ENCODE peak calls at places on chromosome 2, in six cellular contexts. Q, U, J, K, R and P are unnamed samples.

GRCh38 chr2:144140896-144141295 is 379.0 kb downstream of the ZEB2 start:
- DNase-seq in Q (no peak), J (no peak), U (no peak), R (no peak), K (no peak), P (no peak)

GRCh38 chr2:159921752-159922404 is 123.9 kb upstream of the CD302 start:
- DNase-seq in Q (peak), J (no peak), U (peak), K (peak), R (no peak), P (no peak)

GRCh38 chr2:117631546-117631945 is 182.9 kb upstream of the DDX18 start:
- DNase-seq in Q (no peak), J (no peak), K (no peak), U (no peak), R (no peak), P (no peak)

GRCh38 chr2:12014088-12014960 is 267.9 kb downstream of the LPIN1 start:
- DNase-seq in Q (no peak), U (no peak), K (no peak), R (no peak), J (peak), P (no peak)

GRCh38 chr2:197599285-197599965 is 76.0 kb downstream of the RFTN2 start:
- DNase-seq in K (peak), U (no peak), Q (no peak), J (no peak), R (no peak), P (no peak)

GRCh38 chr2:26849056-26850001 is 1.4 kb downstream of the DPYSL5 start:
- DNase-seq in R (no peak), K (peak), U (no peak), J (no peak), Q (no peak), P (peak)

GRCh38 chr2:230042195-230042594 is 26.5 kb downstream of the SLC16A14 start:
- DNase-seq in U (no peak), Q (no peak), K (no peak), J (no peak), R (no peak), P (no peak)

GRCh38 chr2:161316686-161317085 is 8.5 kb downstream of the PSMD14 start:
- DNase-seq in J (no peak), Q (no peak), U (no peak), R (no peak), K (no peak), P (no peak)

GRCh38 chr2:142515493-142515892 is 362.0 kb upstream of the KYNU start:
- DNase-seq in J (no peak), K (no peak), R (no peak), U (no peak), Q (no peak), P (peak)

GRCh38 chr2:172693037-172693436 is 42.6 kb upstream of the RAPGEF4 start:
- DNase-seq in R (no peak), U (peak), Q (peak), J (peak), K (peak), P (no peak)

GRCh38 chr2:145411493-145411892 is 891.6 kb upstream of the ZEB2 start:
- DNase-seq in R (no peak), Q (no peak), J (no peak), U (no peak), K (peak), P (no peak)

GRCh38 chr2:51723716-51724115 is 691.8 kb upstream of the NRXN1 start:
- DNase-seq in J (no peak), R (no peak), K (no peak), Q (no peak), U (no peak), P (no peak)

GRCh38 chr2:170744248-170745002 is 25.8 kb upstream of the ERICH2 start:
- DNase-seq in K (no peak), U (no peak), R (no peak), Q (no peak), J (no peak), P (no peak)

GRCh38 chr2:118855451-118856279 is 8.2 kb upstream of the EN1 start:
- DNase-seq in U (peak), R (peak), J (no peak), Q (peak), K (peak), P (no peak)

GRCh38 chr2:111975053-111975552 is 76.7 kb downstream of the MERTK start:
- DNase-seq in U (no peak), K (no peak), R (no peak), J (peak), Q (peak), P (no peak)

GRCh38 chr2:105055613-105056012 is 17.7 kb downstream of the MRPS9 start:
- DNase-seq in U (no peak), Q (no peak), J (no peak), K (no peak), R (no peak), P (no peak)

GRCh38 chr2:231387904-231388724 is 7.4 kb upstream of the B3GNT7 start:
- DNase-seq in K (no peak), J (no peak), Q (peak), U (no peak), R (peak), P (no peak)

GRCh38 chr2:157936464-157936863 is 60.3 kb upstream of the ACVR1 start:
- DNase-seq in Q (no peak), K (no peak), J (no peak), R (no peak), U (no peak), P (no peak)

GRCh38 chr2:72955188-72956049 is 38.1 kb downstream of the EMX1 start:
- DNase-seq in R (no peak), K (no peak), U (no peak), Q (no peak), J (no peak), P (no peak)

GRCh38 chr2:27498975-27499374 is 2.3 kb downstream of the GCKR start:
- DNase-seq in R (no peak), U (no peak), J (no peak), K (no peak), Q (no peak), P (no peak)

GRCh38 chr2:25521665-25522387 is 151.6 kb downstream of the DTNB start:
- DNase-seq in J (no peak), U (no peak), K (no peak), R (no peak), Q (no peak), P (no peak)

GRCh38 chr2:64913357-64913869 is 75.8 kb upstream of the SLC1A4 start:
- DNase-seq in Q (peak), R (no peak), K (peak), U (no peak), J (no peak), P (no peak)

GRCh38 chr2:179454443-179455218 is 190.0 kb upstream of the SESTD1 start:
- DNase-seq in K (no peak), U (no peak), Q (no peak), J (no peak), R (no peak), P (no peak)

GRCh38 chr2:149094217-149095015 is 55.9 kb downstream of the LYPD6B start:
- DNase-seq in K (no peak), R (no peak), J (peak), Q (no peak), U (no peak), P (no peak)

GRCh38 chr2:238499731-238500570 is 73.2 kb downstream of the ASB1 start:
- DNase-seq in J (no peak), Q (peak), K (no peak), U (no peak), R (no peak), P (no peak)

GRCh38 chr2:17517481-17518211 is 594 bp downstream of the RAD51AP2 start:
- DNase-seq in K (no peak), R (no peak), U (no peak), Q (no peak), J (no peak), P (no peak)

GRCh38 chr2:231781798-231782726 is 980 bp upstream of the PDE6D start:
- DNase-seq in J (no peak), K (no peak), R (no peak), Q (no peak), U (no peak), P (no peak)

GRCh38 chr2:134379722-134380121 is 125.8 kb downstream of the MGAT5 start:
- DNase-seq in J (no peak), U (no peak), Q (no peak), R (no peak), K (no peak), P (no peak)

GRCh38 chr2:137857871-137858270 is 106.4 kb upstream of the HNMT start:
- DNase-seq in J (no peak), U (no peak), R (no peak), Q (no peak), K (no peak), P (no peak)

GRCh38 chr2:163800889-163801498 is 65.2 kb upstream of the FIGN start:
- DNase-seq in U (no peak), Q (no peak), K (no peak), J (no peak), R (no peak), P (no peak)

GRCh38 chr2:233803292-233803911 is 25.3 kb downstream of the MROH2A start:
- DNase-seq in U (no peak), Q (peak), R (no peak), K (no peak), J (no peak), P (no peak)

GRCh38 chr2:74831693-74832530 is 2.0 kb upstream of the HK2 start:
- DNase-seq in K (no peak), R (no peak), Q (no peak), J (no peak), U (no peak), P (no peak)

GRCh38 chr2:157238296-157238695 is 19.2 kb upstream of the GALNT5 start:
- DNase-seq in U (no peak), Q (no peak), R (no peak), J (no peak), K (no peak), P (no peak)

GRCh38 chr2:85661139-85661858 is 6.7 kb downstream of the SFTPB start:
- DNase-seq in J (no peak), Q (no peak), U (no peak), K (no peak), R (no peak), P (no peak)